ENCODE peak calls at places on chromosomes 1 and 21, in eight cellular contexts. E is T-helper 2 cell, G is left ventricle myocardium inferior, X is suprapubic skin, O is esophagus squamous epithelium, C is foreskin fibroblast, T is neural crest cell, Z is stromal cell of bone marrow. P is an unnamed sample.

GRCh38 chr1:47487332-47487731 is 49.5 kb downstream of the FOXD2 start:
- DNase-seq in G (no peak), O (no peak), X (no peak), C (no peak), Z (no peak), E (no peak), T (no peak), P (no peak)

GRCh38 chr1:74065081-74065480 is 132.9 kb downstream of the LRRIQ3 start:
- DNase-seq in C (no peak), O (no peak), X (no peak), Z (no peak), G (no peak), E (no peak), T (no peak), P (no peak)

GRCh38 chr1:185017966-185018365 is 27.4 kb upstream of the RNF2 start:
- DNase-seq in C (no peak), E (no peak), X (no peak), O (no peak), T (no peak), Z (no peak), G (no peak), P (no peak)

GRCh38 chr1:66750578-66750977 is 1.7 kb upstream of the DYNLT5 start:
- DNase-seq in G (no peak), C (no peak), X (no peak), E (peak), T (no peak), O (no peak), Z (no peak), P (no peak)

GRCh38 chr1:213996320-213997022 is 8.7 kb downstream of the PROX1 start:
- DNase-seq in O (no peak), X (no peak), G (no peak), C (peak), E (no peak), Z (no peak), T (no peak), P (no peak)

GRCh38 chr1:75785964-75786853 is at the start of gene RABGGTB:
- DNase-seq in T (peak), C (peak), O (peak), E (peak), G (peak), X (peak), Z (peak), P (peak)

GRCh38 chr21:15431053-15431452 is 298.7 kb upstream of the USP25 start:
- DNase-seq in Z (no peak), O (no peak), X (no peak), E (no peak), C (no peak), T (no peak), G (no peak), P (no peak)

GRCh38 chr1:32186077-32186476 is 6.6 kb downstream of the TXLNA start:
- DNase-seq in E (no peak), X (no peak), C (no peak), T (no peak), O (no peak), G (no peak), Z (no peak), P (no peak)

GRCh38 chr1:157968951-157969350 is 24.5 kb upstream of the KIRREL1 start:
- DNase-seq in X (no peak), G (no peak), C (peak), T (no peak), O (no peak), Z (peak), E (no peak), P (no peak)

GRCh38 chr21:45278156-45278911 is 9.4 kb downstream of the POFUT2 start:
- DNase-seq in G (no peak), O (no peak), Z (no peak), E (no peak), T (no peak), X (peak), C (no peak), P (no peak)

GRCh38 chr1:37537378-37537777 is 16.7 kb downstream of the SNIP1 start:
- DNase-seq in G (no peak), Z (peak), T (no peak), X (no peak), C (peak), O (no peak), E (peak), P (no peak)

GRCh38 chr1:110048923-110049601 is 14.6 kb downstream of the STRIP1 start:
- DNase-seq in C (no peak), E (no peak), G (no peak), O (no peak), X (no peak), Z (no peak), T (no peak), P (no peak)

GRCh38 chr1:211356723-211357418 is 30.2 kb downstream of the TRAF5 start:
- DNase-seq in Z (peak), E (no peak), O (no peak), C (peak), T (no peak), G (no peak), X (no peak), P (no peak)

GRCh38 chr1:30318864-30319718 is 404.3 kb downstream of the MATN1 start:
- DNase-seq in O (no peak), T (no peak), X (peak), E (no peak), G (no peak), Z (no peak), C (no peak), P (no peak)

GRCh38 chr21:27026501-27026900 is 59.6 kb upstream of the ADAMTS5 start:
- DNase-seq in T (no peak), O (no peak), C (peak), G (no peak), E (no peak), Z (no peak), X (no peak), P (no peak)

GRCh38 chr1:8543965-8544364 is 226.1 kb downstream of the SLC45A1 start:
- DNase-seq in E (no peak), O (no peak), C (no peak), Z (no peak), T (no peak), G (no peak), X (no peak), P (no peak)

GRCh38 chr1:39969531-39970270 is 14.8 kb downstream of the MFSD2A start:
- DNase-seq in O (no peak), Z (no peak), C (peak), T (no peak), E (no peak), G (no peak), X (no peak), P (no peak)

GRCh38 chr1:215637041-215637573 is 70.0 kb downstream of the KCTD3 start:
- DNase-seq in T (no peak), Z (peak), G (no peak), X (no peak), O (no peak), C (peak), E (no peak), P (no peak)

GRCh38 chr1:182029379-182030331 is 31.9 kb downstream of the ZNF648 start:
- DNase-seq in O (peak), Z (peak), G (peak), X (peak), C (peak), T (peak), E (peak), P (peak)